ENCODE peak calls at places on chromosomes 4 and X, in five cellular contexts. D is body of pancreas, S is heart left ventricle, V is A549, E is upper lobe of left lung. R is an unnamed sample.

GRCh38 chr4:82797591-82798081 is 960 bp downstream of the SCD5 start:
- DNase-seq in D (peak), S (peak), V (no peak), E (peak), R (no peak)

GRCh38 chr4:79621061-79621460 is 213.0 kb upstream of the GK2 start:
- DNase-seq in D (no peak), S (no peak), V (no peak), E (no peak), R (no peak)

GRCh38 chr4:82217986-82218715 is 155.6 kb downstream of the HNRNPD start:
- DNase-seq in D (no peak), S (no peak), V (no peak), E (no peak), R (no peak)

GRCh38 chr4:77156533-77156911 is 485 bp upstream of the CCNG2 start:
- DNase-seq in D (peak), S (peak), V (peak), E (peak), R (peak)

GRCh38 chrX:153867671-153868070 is 18.3 kb downstream of the L1CAM start:
- DNase-seq in D (no peak), S (no peak), V (no peak), E (no peak), R (no peak)

GRCh38 chrX:55908685-55909212 is 191.2 kb downstream of the RRAGB start:
- DNase-seq in D (no peak), S (no peak), V (peak), E (peak), R (no peak)

GRCh38 chr4:73675623-73676022 is 55.4 kb upstream of the RASSF6 start:
- DNase-seq in D (no peak), S (no peak), V (no peak), E (no peak), R (no peak)

GRCh38 chr4:94325835-94326234 is 16.8 kb downstream of the HPGDS start:
- DNase-seq in D (no peak), S (no peak), V (no peak), E (no peak), R (no peak)

GRCh38 chr4:42151568-42152506 is 618 bp downstream of the BEND4 start:
- DNase-seq in D (no peak), S (no peak), V (no peak), E (peak), R (no peak)

GRCh38 chr4:98648602-98649001 is 9.8 kb downstream of the TSPAN5 start:
- DNase-seq in D (no peak), S (no peak), V (no peak), E (no peak), R (no peak)

GRCh38 chrX:104750146-104750699 is 184.2 kb downstream of the IL1RAPL2 start:
- DNase-seq in D (no peak), S (no peak), V (no peak), E (no peak), R (no peak)

GRCh38 chrX:51608766-51609165 is 9.9 kb downstream of the CENPVL3 start:
- DNase-seq in D (no peak), S (no peak), V (no peak), E (no peak), R (no peak)

GRCh38 chr4:90057091-90057490 is 70.1 kb upstream of the CCSER1 start:
- DNase-seq in D (no peak), S (no peak), V (no peak), E (no peak), R (no peak)

GRCh38 chr4:171954650-171955049 is 141.4 kb downstream of the GALNTL6 start:
- DNase-seq in D (no peak), S (no peak), V (no peak), E (no peak), R (no peak)

GRCh38 chr4:150082241-150082640 is 4.0 kb downstream of the DCLK2 start:
- DNase-seq in D (no peak), S (peak), V (no peak), E (no peak), R (no peak)

GRCh38 chr4:150078041-150078995 is at the start of gene DCLK2:
- DNase-seq in D (peak), S (peak), V (peak), E (peak), R (peak)

GRCh38 chr4:150080335-150080734 is 2.1 kb downstream of the DCLK2 start:
- DNase-seq in D (no peak), S (no peak), V (no peak), E (no peak), R (no peak)

GRCh38 chr4:150080875-150081274 is 2.6 kb downstream of the DCLK2 start:
- DNase-seq in D (no peak), S (no peak), V (no peak), E (no peak), R (no peak)

GRCh38 chr4:150078996-150079581 is 844 bp downstream of the DCLK2 start:
- DNase-seq in D (peak), S (peak), V (peak), E (peak), R (peak)
- TF ChIP-seq POLR2A in D (no peak), S (no peak), V (no peak), E (no peak), R (no peak)

DNA sequence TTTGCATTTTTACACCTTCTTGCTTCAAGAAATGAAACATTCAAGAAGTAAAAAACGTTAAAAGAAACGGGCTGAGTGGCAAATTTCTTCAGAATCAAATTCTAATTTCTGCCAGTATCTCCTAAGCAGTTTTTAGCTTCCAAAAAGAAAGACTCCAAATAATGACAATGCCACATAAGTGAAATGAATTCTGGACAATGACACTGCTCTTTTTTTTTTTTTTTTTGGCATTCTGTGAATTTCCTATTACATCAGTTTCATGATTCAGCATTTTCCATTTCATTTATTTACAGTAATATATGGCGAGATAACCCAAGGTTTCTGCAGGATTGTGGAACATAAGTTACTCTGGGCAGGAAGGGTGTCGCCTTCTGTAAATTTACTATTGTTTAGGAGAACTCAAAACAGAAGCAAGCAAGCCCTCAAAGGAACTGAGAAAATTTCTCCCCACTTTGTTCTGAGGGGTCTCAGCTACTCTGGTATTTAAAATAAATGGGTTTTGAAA is 1.3 kb downstream of the SEL1L3 start:
- DNase-seq in D (no peak), S (no peak), V (no peak), E (no peak), R (no peak)
- H3K4me3 ChIP-seq in D (peak), S (peak), V (peak), E (peak), R (no peak)

GRCh38 chrX:29617725-29618124 is 597.6 kb upstream of the MAGEB2 start:
- DNase-seq in D (no peak), S (no peak), V (no peak), E (no peak), R (no peak)
- TF ChIP-seq CTCF in D (no peak), S (no peak), V (no peak), E (no peak), R (no peak)

GRCh38 chr4:155802573-155802972 is 43.8 kb downstream of the GUCY1B1 start:
- DNase-seq in D (no peak), S (no peak), V (no peak), E (no peak), R (no peak)

GRCh38 chr4:155799106-155799793 is 40.4 kb downstream of the GUCY1B1 start:
- DNase-seq in D (no peak), S (no peak), V (no peak), E (no peak), R (no peak)

GRCh38 chr4:155799794-155800123 is 40.9 kb downstream of the GUCY1B1 start:
- DNase-seq in D (no peak), S (no peak), V (no peak), E (no peak), R (no peak)

GRCh38 chr4:155805016-155805415 is 46.2 kb downstream of the GUCY1B1 start:
- DNase-seq in D (no peak), S (no peak), V (no peak), E (no peak), R (no peak)

DNA sequence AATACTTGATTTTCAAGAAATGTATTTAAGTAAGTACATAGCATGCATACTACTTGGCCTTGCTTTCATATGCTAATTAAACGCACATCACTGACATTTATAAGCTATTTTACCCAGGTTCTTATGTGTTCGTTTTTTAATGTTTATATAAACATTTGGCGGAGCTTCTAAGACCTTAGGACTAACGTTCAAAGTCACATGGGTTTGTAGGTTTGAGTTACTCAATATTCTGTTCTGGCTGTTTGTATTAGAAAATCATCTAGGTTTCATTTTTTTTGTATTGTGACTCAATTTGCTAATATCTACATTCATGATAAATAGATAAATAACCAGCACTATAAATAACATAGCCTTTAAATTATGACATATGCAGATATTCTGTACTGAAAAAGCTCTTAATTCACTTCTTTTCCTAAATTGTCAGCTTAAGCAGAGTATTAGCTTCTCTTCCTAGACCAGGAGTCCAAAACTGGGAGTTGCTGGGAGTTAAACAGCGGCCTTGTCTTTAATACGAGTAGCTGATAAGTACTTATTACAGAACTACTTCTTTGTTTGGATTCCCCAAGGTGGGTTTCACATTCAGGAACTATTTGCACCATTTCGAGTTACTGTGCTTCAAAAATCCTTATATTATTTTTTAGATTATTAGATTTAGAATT is 42.0 kb downstream of the GUCY1B1 start:
- DNase-seq in D (no peak), S (no peak), V (no peak), E (no peak), R (no peak)
- TF ChIP-seq POLR2A in D (no peak), S (no peak), V (no peak), E (no peak), R (no peak)

GRCh38 chr4:112771-113170 is 11.5 kb upstream of the ZNF718 start:
- DNase-seq in D (no peak), S (no peak), V (no peak), E (no peak), R (no peak)

GRCh38 chr4:113732-114131 is 10.6 kb upstream of the ZNF718 start:
- DNase-seq in D (no peak), S (no peak), V (no peak), E (no peak), R (no peak)

GRCh38 chr4:107083-107443 is 17.2 kb upstream of the ZNF718 start:
- DNase-seq in D (no peak), S (no peak), V (no peak), E (no peak), R (no peak)

GRCh38 chr4:107444-108429 is 16.6 kb upstream of the ZNF718 start:
- DNase-seq in D (peak), S (no peak), V (no peak), E (peak), R (no peak)
- H3K4me3 ChIP-seq in D (no peak), S (peak), V (no peak), E (no peak), R (no peak)

GRCh38 chr4:150960818-150961217 is 54.3 kb downstream of the LRBA start:
- DNase-seq in D (no peak), S (no peak), V (peak), E (no peak), R (no peak)
- TF ChIP-seq CTCF in D (no peak), S (no peak), V (peak), E (peak), R (no peak)

DNA sequence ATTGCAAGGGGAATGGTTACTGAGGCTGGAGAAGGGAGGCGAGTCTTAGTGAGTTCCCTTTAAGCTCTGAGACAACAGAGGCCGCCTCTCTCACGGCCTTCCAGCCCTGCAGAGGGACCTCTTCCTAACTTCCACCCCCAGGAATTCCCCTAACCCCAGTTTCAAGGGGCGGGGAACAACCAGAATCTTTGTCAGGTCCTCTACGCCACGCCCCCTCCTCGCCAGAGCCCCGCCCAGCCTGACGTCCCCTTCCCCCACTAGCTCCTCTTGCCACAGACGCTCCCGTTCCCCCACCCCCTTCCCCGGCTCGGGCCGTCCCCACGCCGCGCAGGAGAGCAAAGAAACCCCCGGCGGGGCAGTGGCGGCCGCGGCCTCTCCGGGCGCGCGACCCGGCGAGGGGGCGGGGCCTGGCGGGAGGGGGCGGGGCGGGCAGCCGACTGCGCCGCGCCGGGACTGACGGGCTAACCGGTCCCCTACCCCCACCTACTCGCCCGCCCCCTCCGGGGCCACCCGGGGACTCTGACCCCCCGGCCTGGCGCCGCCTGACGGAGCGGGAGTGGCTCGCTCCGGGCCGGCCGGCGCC is 12.2 kb upstream of the TMEM156 start:
- DNase-seq in D (peak), S (peak), V (peak), E (peak), R (peak)
- TF ChIP-seq POLR2A in D (peak), S (peak), V (no peak), E (no peak), R (no peak)

GRCh38 chr4:85496933-85497332 is 22.0 kb downstream of the ARHGAP24 start:
- DNase-seq in D (no peak), S (no peak), V (no peak), E (no peak), R (no peak)

GRCh38 chr4:85498068-85498733 is 23.3 kb downstream of the ARHGAP24 start:
- DNase-seq in D (peak), S (peak), V (no peak), E (no peak), R (no peak)

GRCh38 chr4:85496146-85496849 is 21.3 kb downstream of the ARHGAP24 start:
- DNase-seq in D (no peak), S (no peak), V (no peak), E (no peak), R (no peak)

GRCh38 chr4:85499573-85499972 is 24.6 kb downstream of the ARHGAP24 start:
- DNase-seq in D (no peak), S (no peak), V (no peak), E (no peak), R (no peak)

DNA sequence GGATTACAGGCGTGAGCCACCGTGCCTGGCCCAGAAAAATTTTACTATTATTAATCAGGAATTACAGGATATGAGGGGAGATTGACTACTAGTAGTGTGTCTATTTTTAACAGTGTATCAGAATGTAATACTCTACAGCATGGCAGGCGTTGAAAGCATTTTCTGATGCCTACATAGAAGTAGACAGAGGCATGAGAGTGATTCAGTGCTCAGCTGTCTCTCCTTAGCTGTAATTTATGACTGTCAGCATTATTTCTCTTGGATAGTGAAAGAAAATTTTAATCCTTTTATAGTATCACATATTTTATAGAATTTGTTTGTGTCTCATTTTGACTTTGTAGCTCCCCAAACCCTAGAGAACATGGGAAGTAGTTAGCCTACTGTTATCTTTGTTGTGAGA is 20.7 kb downstream of the ARHGAP24 start:
- DNase-seq in D (no peak), S (no peak), V (no peak), E (no peak), R (no peak)
- H3K4me3 ChIP-seq in D (no peak), S (no peak), V (peak), E (no peak), R (no peak)

DNA sequence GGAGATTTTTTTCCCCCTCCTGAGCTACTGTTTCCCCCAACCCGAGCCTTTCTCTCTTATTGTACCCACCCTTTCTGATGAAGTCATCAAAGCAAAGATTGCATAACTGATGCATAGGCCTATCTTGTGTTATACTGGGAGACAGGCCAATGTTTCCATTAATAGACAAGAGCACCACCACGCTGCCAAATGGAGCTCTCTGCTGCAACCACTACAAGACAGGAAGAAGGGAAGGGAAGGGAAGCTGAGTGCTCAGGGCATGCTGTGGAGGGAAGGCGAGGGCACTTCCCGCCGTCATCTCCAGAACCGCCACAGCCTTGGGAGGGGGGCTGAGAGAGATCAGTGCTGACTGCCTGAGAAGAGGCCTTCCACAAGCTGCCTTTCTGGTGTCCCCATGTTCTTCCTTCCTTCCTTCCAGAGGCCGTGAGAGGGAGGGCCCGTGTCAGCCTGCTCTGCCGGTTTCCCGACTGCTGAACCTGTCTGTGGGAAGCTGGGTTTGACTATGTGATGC is 75.0 kb downstream of the MGST2 start:
- DNase-seq in D (peak), S (peak), V (peak), E (no peak), R (peak)
- TF ChIP-seq CTCF in D (no peak), S (peak), V (peak), E (no peak), R (no peak)

R was measured in lower leg skin.